ENCODE peak calls at places on chromosomes 1 and 21, in six cellular contexts. G, D, Y, O, T and N are unnamed samples.

GRCh38 chr1:205680073-205680851 is at the start of gene SLC45A3:
- DNase-seq in D (no peak), G (peak), Y (peak), T (no peak), O (no peak), N (peak)

GRCh38 chr21:38787461-38788274 is 18.1 kb upstream of the ETS2 start:
- DNase-seq in Y (peak), O (no peak), T (peak), D (no peak), G (no peak), N (no peak)

GRCh38 chr1:91546301-91546581 is 45.6 kb downstream of the CDC7 start:
- DNase-seq in D (no peak), Y (no peak), T (no peak), O (no peak), G (no peak), N (no peak)

GRCh38 chr1:85061711-85062424 is 13.6 kb upstream of the MCOLN3 start:
- DNase-seq in Y (peak), D (peak), G (peak), T (peak), O (peak), N (peak)

GRCh38 chr1:109530457-109531204 is 9.0 kb upstream of the GPR61 start:
- DNase-seq in Y (no peak), D (no peak), T (no peak), O (no peak), G (no peak), N (no peak)

GRCh38 chr1:164515932-164516331 is 43.1 kb upstream of the PBX1 start:
- DNase-seq in O (peak), D (no peak), Y (no peak), G (no peak), T (peak), N (no peak)

GRCh38 chr1:92960395-92961130 is 699 bp downstream of the DIPK1A start:
- DNase-seq in Y (peak), T (peak), D (peak), O (peak), G (peak), N (no peak)

GRCh38 chr1:155136728-155137127 is 1.1 kb downstream of the SLC50A1 start:
- DNase-seq in D (no peak), O (no peak), G (no peak), T (no peak), Y (no peak), N (no peak)

GRCh38 chr1:77652970-77653516 is 29.4 kb downstream of the ZZZ3 start:
- DNase-seq in T (no peak), D (no peak), G (no peak), O (no peak), Y (no peak), N (no peak)